ENCODE peak calls at places on chromosome 10, in seven cellular contexts. One of them, this sample, is unnamed.

GRCh38 chr10:119688033-119688508 is 36.9 kb downstream of the BAG3 start:
- DNase-seq in cardiac muscle cell: peak
- DNase-seq in NCI-H510A treated with DMSO at 0.1 percent for 48 hours: no peak
- DNase-seq in CD8-positive, alpha-beta T cell: no peak
- DNase-seq in midbrain: no peak
- DNase-seq in H1: peak
- DNase-seq in amniotic stem cell: no peak
- DNase-seq in this sample: no peak

GRCh38 chr10:84156768-84157167 is 16.8 kb upstream of the GPR15LG start:
- DNase-seq in cardiac muscle cell: no peak
- DNase-seq in NCI-H510A treated with DMSO at 0.1 percent for 48 hours: no peak
- DNase-seq in CD8-positive, alpha-beta T cell: peak
- DNase-seq in midbrain: no peak
- DNase-seq in H1: no peak
- DNase-seq in amniotic stem cell: no peak
- DNase-seq in this sample: no peak

GRCh38 chr10:127293640-127294039 is 97.2 kb upstream of the INSYN2A start:
- DNase-seq in cardiac muscle cell: no peak
- DNase-seq in NCI-H510A treated with DMSO at 0.1 percent for 48 hours: peak
- DNase-seq in CD8-positive, alpha-beta T cell: peak
- DNase-seq in midbrain: no peak
- DNase-seq in H1: no peak
- DNase-seq in amniotic stem cell: no peak
- DNase-seq in this sample: no peak

GRCh38 chr10:103495321-103495720 is 1.8 kb downstream of the NEURL1 start:
- DNase-seq in cardiac muscle cell: no peak
- DNase-seq in NCI-H510A treated with DMSO at 0.1 percent for 48 hours: no peak
- DNase-seq in CD8-positive, alpha-beta T cell: no peak
- DNase-seq in midbrain: no peak
- DNase-seq in H1: no peak
- DNase-seq in amniotic stem cell: no peak
- DNase-seq in this sample: no peak

GRCh38 chr10:60576130-60577069 is 186.7 kb upstream of the ANK3 start:
- DNase-seq in cardiac muscle cell: no peak
- DNase-seq in NCI-H510A treated with DMSO at 0.1 percent for 48 hours: no peak
- DNase-seq in CD8-positive, alpha-beta T cell: no peak
- DNase-seq in midbrain: no peak
- DNase-seq in H1: no peak
- DNase-seq in amniotic stem cell: no peak
- DNase-seq in this sample: no peak

GRCh38 chr10:103879831-103880230 is 24.5 kb upstream of the SH3PXD2A start:
- DNase-seq in cardiac muscle cell: no peak
- DNase-seq in NCI-H510A treated with DMSO at 0.1 percent for 48 hours: no peak
- DNase-seq in CD8-positive, alpha-beta T cell: no peak
- DNase-seq in midbrain: no peak
- DNase-seq in H1: no peak
- DNase-seq in amniotic stem cell: no peak
- DNase-seq in this sample: no peak

GRCh38 chr10:95247200-95247880 is 43.5 kb downstream of the PDLIM1 start:
- DNase-seq in cardiac muscle cell: no peak
- DNase-seq in NCI-H510A treated with DMSO at 0.1 percent for 48 hours: no peak
- DNase-seq in CD8-positive, alpha-beta T cell: no peak
- DNase-seq in midbrain: no peak
- DNase-seq in H1: no peak
- DNase-seq in amniotic stem cell: peak
- DNase-seq in this sample: no peak

GRCh38 chr10:121158988-121159579 is 307.9 kb downstream of the WDR11 start:
- DNase-seq in cardiac muscle cell: no peak
- DNase-seq in NCI-H510A treated with DMSO at 0.1 percent for 48 hours: peak
- DNase-seq in CD8-positive, alpha-beta T cell: no peak
- DNase-seq in midbrain: no peak
- DNase-seq in H1: no peak
- DNase-seq in amniotic stem cell: no peak
- DNase-seq in this sample: no peak

GRCh38 chr10:33661580-33662269 is 327.3 kb upstream of the NRP1 start:
- DNase-seq in cardiac muscle cell: no peak
- DNase-seq in NCI-H510A treated with DMSO at 0.1 percent for 48 hours: peak
- DNase-seq in CD8-positive, alpha-beta T cell: no peak
- DNase-seq in midbrain: peak
- DNase-seq in H1: no peak
- DNase-seq in amniotic stem cell: peak
- DNase-seq in this sample: no peak

GRCh38 chr10:118918689-118919088 is 110.8 kb upstream of the NANOS1 start:
- DNase-seq in cardiac muscle cell: no peak
- DNase-seq in NCI-H510A treated with DMSO at 0.1 percent for 48 hours: no peak
- DNase-seq in CD8-positive, alpha-beta T cell: no peak
- DNase-seq in midbrain: no peak
- DNase-seq in H1: no peak
- DNase-seq in amniotic stem cell: no peak
- DNase-seq in this sample: no peak